ENCODE peak calls at places on chromosomes 12 and 14, in ten cellular contexts. P, N, H, O, A, K, E, M, Y and R are unnamed samples.

GRCh38 chr12:119727600-119728436 is 59.9 kb downstream of the PRKAB1 start:
- DNase-seq in Y (no peak), K (no peak), P (no peak), A (no peak), M (no peak), N (no peak), H (peak), O (no peak), E (no peak), R (no peak)

GRCh38 chr12:12357697-12358476 is 1.0 kb downstream of the BORCS5 start:
- DNase-seq in P (no peak), H (peak), N (no peak), O (peak), E (no peak), A (no peak), Y (no peak), M (no peak), K (no peak), R (no peak)

GRCh38 chr12:93266-94005 is 26.9 kb downstream of the IQSEC3 start:
- DNase-seq in P (no peak), H (no peak), Y (no peak), N (no peak), O (no peak), M (no peak), E (no peak), A (no peak), K (no peak), R (no peak)

GRCh38 chr14:26074892-26075291 is 522.9 kb downstream of the NOVA1 start:
- DNase-seq in O (no peak), A (no peak), E (no peak), Y (no peak), N (no peak), M (no peak), K (no peak), P (no peak), H (no peak), R (no peak)

GRCh38 chr12:161823-162222 is 52.1 kb downstream of the SLC6A12 start:
- DNase-seq in K (no peak), P (no peak), H (no peak), N (no peak), M (no peak), A (no peak), E (no peak), O (no peak), Y (no peak), R (no peak)

GRCh38 chr12:2785017-2785416 is 9.8 kb upstream of the FKBP4 start:
- DNase-seq in Y (no peak), H (no peak), K (no peak), O (no peak), N (no peak), M (no peak), E (no peak), P (no peak), A (no peak), R (no peak)

GRCh38 chr12:6092784-6093722 is 31.4 kb downstream of the VWF start:
- DNase-seq in E (no peak), H (peak), M (peak), O (peak), Y (peak), A (no peak), K (peak), P (no peak), N (peak), R (peak)

GRCh38 chr12:63276537-63277365 is 125.8 kb upstream of the AVPR1A start:
- DNase-seq in H (peak), N (no peak), P (no peak), O (peak), E (no peak), K (peak), A (peak), Y (no peak), M (peak), R (no peak)

GRCh38 chr14:103122578-103123127 is 608 bp upstream of the TNFAIP2 start:
- DNase-seq in M (no peak), K (no peak), N (no peak), Y (no peak), H (peak), P (no peak), E (no peak), A (peak), O (no peak), R (no peak)

GRCh38 chr12:14836336-14837210 is 6.8 kb downstream of the ART4 start:
- DNase-seq in K (no peak), O (no peak), P (no peak), E (no peak), Y (no peak), H (peak), A (no peak), N (peak), M (peak), R (no peak)

GRCh38 chr12:121333747-121334146 is 18.5 kb downstream of the ANAPC5 start:
- DNase-seq in H (no peak), E (no peak), Y (no peak), P (no peak), M (no peak), A (no peak), O (no peak), N (no peak), K (no peak), R (no peak)

GRCh38 chr12:27545666-27546065 is 21.7 kb downstream of the PPFIBP1 start:
- DNase-seq in P (no peak), E (no peak), A (no peak), O (peak), M (no peak), Y (no peak), H (no peak), K (no peak), N (no peak), R (no peak)

GRCh38 chr14:101328412-101329149 is 232.7 kb upstream of the DIO3 start:
- DNase-seq in E (no peak), N (no peak), M (no peak), P (no peak), H (no peak), K (no peak), O (no peak), A (no peak), Y (no peak), R (no peak)

GRCh38 chr14:62126885-62127478 is 364.8 kb downstream of the SNAPC1 start:
- DNase-seq in H (peak), N (no peak), M (peak), P (no peak), E (no peak), O (peak), Y (no peak), A (no peak), K (peak), R (no peak)

GRCh38 chr14:101008196-101008595 is 104.7 kb upstream of the RTL1 start:
- DNase-seq in A (peak), P (no peak), M (no peak), H (no peak), Y (peak), K (no peak), N (no peak), O (no peak), E (no peak), R (peak)

GRCh38 chr14:73463411-73463810 is 5.1 kb upstream of the NUMB start:
- DNase-seq in K (no peak), M (peak), P (no peak), O (no peak), N (peak), E (no peak), Y (peak), A (no peak), H (peak), R (peak)

GRCh38 chr12:75437564-75437963 is 43.0 kb upstream of the GLIPR1 start:
- DNase-seq in P (no peak), M (peak), E (no peak), N (no peak), H (peak), Y (no peak), O (no peak), K (no peak), A (no peak), R (no peak)

GRCh38 chr12:67327466-67327865 is 58.3 kb downstream of the CAND1 start:
- DNase-seq in Y (no peak), E (no peak), H (no peak), K (no peak), N (no peak), O (no peak), M (no peak), P (no peak), A (no peak), R (no peak)

GRCh38 chr12:63922446-63922845 is 77.9 kb downstream of the SRGAP1 start:
- DNase-seq in H (no peak), N (no peak), P (no peak), O (no peak), M (peak), Y (no peak), A (no peak), K (no peak), E (no peak), R (no peak)

GRCh38 chr14:72925815-72926291 is 411 bp upstream of the DCAF4 start:
- DNase-seq in H (no peak), M (no peak), O (no peak), N (no peak), P (no peak), E (no peak), Y (no peak), K (no peak), A (no peak), R (no peak)

GRCh38 chr12:29581641-29582040 is 84.2 kb upstream of the OVCH1 start:
- DNase-seq in N (no peak), O (no peak), A (no peak), M (no peak), K (no peak), E (no peak), H (peak), Y (no peak), P (no peak), R (no peak)